ENCODE peak calls at places on chromosome 6, in five cellular contexts. One of them, this sample, is unnamed.

GRCh38 chr6:11263185-11263817 is 30.8 kb upstream of the NEDD9 start:
- DNase-seq in CD4-positive, alpha-beta memory T cell: no peak
- DNase-seq in PC-3: peak; percentile 20
- DNase-seq in IMR-90: peak; percentile 84
- DNase-seq in CD8-positive, alpha-beta T cell: no peak
- DNase-seq in this sample: peak; percentile 67

GRCh38 chr6:150207931-150208570 is 65.2 kb downstream of the PPP1R14C start:
- DNase-seq in CD4-positive, alpha-beta memory T cell: no peak
- DNase-seq in PC-3: no peak
- DNase-seq in IMR-90: peak; percentile 11
- DNase-seq in CD8-positive, alpha-beta T cell: no peak
- DNase-seq in this sample: no peak

GRCh38 chr6:160079686-160080043 is 42.0 kb upstream of the SLC22A1 start:
- DNase-seq in CD4-positive, alpha-beta memory T cell: no peak
- DNase-seq in PC-3: no peak
- DNase-seq in IMR-90: no peak
- DNase-seq in CD8-positive, alpha-beta T cell: no peak
- DNase-seq in this sample: no peak

GRCh38 chr6:87918461-87918941 is 129.1 kb upstream of the SPACA1 start:
- DNase-seq in CD4-positive, alpha-beta memory T cell: no peak
- DNase-seq in PC-3: no peak
- DNase-seq in IMR-90: no peak
- DNase-seq in CD8-positive, alpha-beta T cell: no peak
- DNase-seq in this sample: no peak

GRCh38 chr6:150937126-150937906 is 71.8 kb downstream of the MTHFD1L start:
- DNase-seq in CD4-positive, alpha-beta memory T cell: no peak
- DNase-seq in PC-3: no peak
- DNase-seq in IMR-90: no peak
- DNase-seq in CD8-positive, alpha-beta T cell: no peak
- DNase-seq in this sample: no peak

GRCh38 chr6:166623318-166623717 is 3.7 kb downstream of the RPS6KA2 start:
- DNase-seq in CD4-positive, alpha-beta memory T cell: no peak
- DNase-seq in PC-3: peak; percentile 49
- DNase-seq in IMR-90: no peak
- DNase-seq in CD8-positive, alpha-beta T cell: no peak
- DNase-seq in this sample: no peak

GRCh38 chr6:110255356-110255755 is 75.1 kb downstream of the CDC40 start:
- DNase-seq in CD4-positive, alpha-beta memory T cell: no peak
- DNase-seq in PC-3: peak; percentile 26
- DNase-seq in IMR-90: peak; percentile 37
- DNase-seq in CD8-positive, alpha-beta T cell: no peak
- DNase-seq in this sample: peak; percentile 18

GRCh38 chr6:137692806-137693205 is 174.3 kb upstream of the TNFAIP3 start:
- DNase-seq in CD4-positive, alpha-beta memory T cell: no peak
- DNase-seq in PC-3: peak; percentile 21
- DNase-seq in IMR-90: peak; percentile 56
- DNase-seq in CD8-positive, alpha-beta T cell: no peak
- DNase-seq in this sample: no peak

GRCh38 chr6:166904101-166904746 is 52.1 kb downstream of the RNASET2 start:
- DNase-seq in CD4-positive, alpha-beta memory T cell: no peak
- DNase-seq in PC-3: peak; percentile 15
- DNase-seq in IMR-90: peak; percentile 12
- DNase-seq in CD8-positive, alpha-beta T cell: no peak
- DNase-seq in this sample: no peak

GRCh38 chr6:3137057-3137777 is 18.7 kb downstream of the BPHL start:
- DNase-seq in CD4-positive, alpha-beta memory T cell: no peak
- DNase-seq in PC-3: no peak
- DNase-seq in IMR-90: peak; percentile 56
- DNase-seq in CD8-positive, alpha-beta T cell: no peak
- DNase-seq in this sample: no peak

GRCh38 chr6:116616757-116617093 is 446 bp downstream of the RSPH4A start:
- DNase-seq in CD4-positive, alpha-beta memory T cell: no peak
- DNase-seq in PC-3: no peak
- DNase-seq in IMR-90: no peak
- DNase-seq in CD8-positive, alpha-beta T cell: peak; percentile 7
- DNase-seq in this sample: peak; percentile 33

GRCh38 chr6:163459536-163459935 is 45.0 kb downstream of the QKI start:
- DNase-seq in CD4-positive, alpha-beta memory T cell: no peak
- DNase-seq in PC-3: no peak
- DNase-seq in IMR-90: peak; percentile 59
- DNase-seq in CD8-positive, alpha-beta T cell: no peak
- DNase-seq in this sample: no peak

GRCh38 chr6:88295663-88296062 is 129.5 kb upstream of the CNR1 start:
- DNase-seq in CD4-positive, alpha-beta memory T cell: no peak
- DNase-seq in PC-3: no peak
- DNase-seq in IMR-90: no peak
- DNase-seq in CD8-positive, alpha-beta T cell: no peak
- DNase-seq in this sample: no peak

GRCh38 chr6:7138921-7139358 is 31.2 kb downstream of the RREB1 start:
- DNase-seq in CD4-positive, alpha-beta memory T cell: peak; percentile 60
- DNase-seq in PC-3: peak; percentile 83
- DNase-seq in IMR-90: no peak
- DNase-seq in CD8-positive, alpha-beta T cell: peak; percentile 41
- DNase-seq in this sample: no peak

GRCh38 chr6:157724138-157724537 is 98.9 kb upstream of the SNX9 start:
- DNase-seq in CD4-positive, alpha-beta memory T cell: no peak
- DNase-seq in PC-3: no peak
- DNase-seq in IMR-90: no peak
- DNase-seq in CD8-positive, alpha-beta T cell: no peak
- DNase-seq in this sample: no peak

GRCh38 chr6:3748208-3748701 is 3.3 kb downstream of the PXDC1 start:
- DNase-seq in CD4-positive, alpha-beta memory T cell: no peak
- DNase-seq in PC-3: peak; percentile 90
- DNase-seq in IMR-90: peak; percentile 86
- DNase-seq in CD8-positive, alpha-beta T cell: no peak
- DNase-seq in this sample: peak; percentile 50

GRCh38 chr6:38185244-38185643 is 365.7 kb downstream of the ZFAND3 start:
- DNase-seq in CD4-positive, alpha-beta memory T cell: no peak
- DNase-seq in PC-3: no peak
- DNase-seq in IMR-90: no peak
- DNase-seq in CD8-positive, alpha-beta T cell: no peak
- DNase-seq in this sample: no peak

GRCh38 chr6:144582939-144583613 is 297.9 kb downstream of the UTRN start:
- DNase-seq in CD4-positive, alpha-beta memory T cell: peak; percentile 75
- DNase-seq in PC-3: no peak
- DNase-seq in IMR-90: peak; percentile 30
- DNase-seq in CD8-positive, alpha-beta T cell: peak; percentile 23
- DNase-seq in this sample: peak; percentile 41

GRCh38 chr6:141548969-141549368 is 583.8 kb upstream of the GJE1 start:
- DNase-seq in CD4-positive, alpha-beta memory T cell: no peak
- DNase-seq in PC-3: peak; percentile 78
- DNase-seq in IMR-90: no peak
- DNase-seq in CD8-positive, alpha-beta T cell: no peak
- DNase-seq in this sample: no peak

GRCh38 chr6:25089442-25089841 is 153.7 kb upstream of the RIPOR2 start:
- DNase-seq in CD4-positive, alpha-beta memory T cell: no peak
- DNase-seq in PC-3: no peak
- DNase-seq in IMR-90: peak; percentile 11
- DNase-seq in CD8-positive, alpha-beta T cell: no peak
- DNase-seq in this sample: no peak

GRCh38 chr6:157464653-157465535 is 83.9 kb downstream of the ZDHHC14 start:
- DNase-seq in CD4-positive, alpha-beta memory T cell: no peak
- DNase-seq in PC-3: no peak
- DNase-seq in IMR-90: no peak
- DNase-seq in CD8-positive, alpha-beta T cell: no peak
- DNase-seq in this sample: no peak

GRCh38 chr6:39086294-39086693 is 28.7 kb downstream of the SAYSD1 start:
- DNase-seq in CD4-positive, alpha-beta memory T cell: no peak
- DNase-seq in PC-3: no peak
- DNase-seq in IMR-90: no peak
- DNase-seq in CD8-positive, alpha-beta T cell: no peak
- DNase-seq in this sample: no peak

GRCh38 chr6:137873273-137873762 is 6.3 kb downstream of the TNFAIP3 start:
- DNase-seq in CD4-positive, alpha-beta memory T cell: peak; percentile 72
- DNase-seq in PC-3: peak; percentile 48
- DNase-seq in IMR-90: peak; percentile 92
- DNase-seq in CD8-positive, alpha-beta T cell: peak; percentile 41
- DNase-seq in this sample: peak; percentile 81

GRCh38 chr6:43096451-43097097 is 20.5 kb downstream of the PTK7 start:
- DNase-seq in CD4-positive, alpha-beta memory T cell: no peak
- DNase-seq in PC-3: peak; percentile 94
- DNase-seq in IMR-90: peak; percentile 81
- DNase-seq in CD8-positive, alpha-beta T cell: no peak
- DNase-seq in this sample: peak; percentile 49

GRCh38 chr6:27791182-27791939 is 120.8 kb downstream of the OR2B2 start:
- DNase-seq in CD4-positive, alpha-beta memory T cell: no peak
- DNase-seq in PC-3: peak; percentile 92
- DNase-seq in IMR-90: peak; percentile 87
- DNase-seq in CD8-positive, alpha-beta T cell: no peak
- DNase-seq in this sample: peak; percentile 78

GRCh38 chr6:75098709-75099108 is 107.1 kb downstream of the COL12A1 start:
- DNase-seq in CD4-positive, alpha-beta memory T cell: no peak
- DNase-seq in PC-3: peak; percentile 81
- DNase-seq in IMR-90: peak; percentile 98
- DNase-seq in CD8-positive, alpha-beta T cell: no peak
- DNase-seq in this sample: peak; percentile 85

GRCh38 chr6:115000736-115001135 is 657.9 kb upstream of the HS3ST5 start:
- DNase-seq in CD4-positive, alpha-beta memory T cell: no peak
- DNase-seq in PC-3: peak; percentile 38
- DNase-seq in IMR-90: no peak
- DNase-seq in CD8-positive, alpha-beta T cell: no peak
- DNase-seq in this sample: no peak

GRCh38 chr6:98832282-98833100 is 1.9 kb upstream of the POU3F2 start:
- DNase-seq in CD4-positive, alpha-beta memory T cell: no peak
- DNase-seq in PC-3: peak; percentile 32
- DNase-seq in IMR-90: peak; percentile 74
- DNase-seq in CD8-positive, alpha-beta T cell: no peak
- DNase-seq in this sample: peak; percentile 40

GRCh38 chr6:89657445-89658158 is 19.1 kb upstream of the LYRM2 start:
- DNase-seq in CD4-positive, alpha-beta memory T cell: no peak
- DNase-seq in PC-3: no peak
- DNase-seq in IMR-90: no peak
- DNase-seq in CD8-positive, alpha-beta T cell: no peak
- DNase-seq in this sample: no peak

GRCh38 chr6:111888928-111889696 is 15.9 kb upstream of the FYN start:
- DNase-seq in CD4-positive, alpha-beta memory T cell: no peak
- DNase-seq in PC-3: no peak
- DNase-seq in IMR-90: peak; percentile 30
- DNase-seq in CD8-positive, alpha-beta T cell: no peak
- DNase-seq in this sample: peak; percentile 39

GRCh38 chr6:170226647-170227046 is 64.2 kb downstream of the DLL1 start:
- DNase-seq in CD4-positive, alpha-beta memory T cell: no peak
- DNase-seq in PC-3: no peak
- DNase-seq in IMR-90: no peak
- DNase-seq in CD8-positive, alpha-beta T cell: no peak
- DNase-seq in this sample: no peak

GRCh38 chr6:169848946-169849345 is 97.5 kb downstream of the ERMARD start:
- DNase-seq in CD4-positive, alpha-beta memory T cell: no peak
- DNase-seq in PC-3: no peak
- DNase-seq in IMR-90: no peak
- DNase-seq in CD8-positive, alpha-beta T cell: peak; percentile 3
- DNase-seq in this sample: no peak

GRCh38 chr6:9699890-9700289 is 715.0 kb downstream of the TFAP2A start:
- DNase-seq in CD4-positive, alpha-beta memory T cell: no peak
- DNase-seq in PC-3: no peak
- DNase-seq in IMR-90: no peak
- DNase-seq in CD8-positive, alpha-beta T cell: no peak
- DNase-seq in this sample: no peak

GRCh38 chr6:169190144-169190584 is 63.5 kb downstream of the THBS2 start:
- DNase-seq in CD4-positive, alpha-beta memory T cell: no peak
- DNase-seq in PC-3: no peak
- DNase-seq in IMR-90: peak; percentile 89
- DNase-seq in CD8-positive, alpha-beta T cell: no peak
- DNase-seq in this sample: peak; percentile 87

GRCh38 chr6:37516920-37517405 is 17.3 kb upstream of the CCDC167 start:
- DNase-seq in CD4-positive, alpha-beta memory T cell: no peak
- DNase-seq in PC-3: no peak
- DNase-seq in IMR-90: no peak
- DNase-seq in CD8-positive, alpha-beta T cell: no peak
- DNase-seq in this sample: no peak

GRCh38 chr6:123203928-123204327 is 207.9 kb downstream of the CLVS2 start:
- DNase-seq in CD4-positive, alpha-beta memory T cell: no peak
- DNase-seq in PC-3: no peak
- DNase-seq in IMR-90: no peak
- DNase-seq in CD8-positive, alpha-beta T cell: no peak
- DNase-seq in this sample: no peak
- H3K9me3 ChIP-seq in CD4-positive, alpha-beta memory T cell: no peaks in the 10 kb centered on the region
- H3K9me3 ChIP-seq in PC-3: no peaks in the 10 kb centered on the region
- H3K9me3 ChIP-seq in IMR-90: peaks cover 5% of the 10 kb centered on the region
- H3K9me3 ChIP-seq in CD8-positive, alpha-beta T cell: no peaks in the 10 kb centered on the region
- H3K9me3 ChIP-seq in this sample: no peaks in the 10 kb centered on the region

GRCh38 chr6:148440877-148441453 is 98.3 kb downstream of the SASH1 start:
- DNase-seq in CD4-positive, alpha-beta memory T cell: no peak
- DNase-seq in PC-3: peak; percentile 93
- DNase-seq in IMR-90: peak; percentile 85
- DNase-seq in CD8-positive, alpha-beta T cell: no peak
- DNase-seq in this sample: peak; percentile 64
- H3K27ac ChIP-seq in CD4-positive, alpha-beta memory T cell: no peak overlapping the region
- H3K27ac ChIP-seq in PC-3: peak overlapping the region; percentile 99
- H3K27ac ChIP-seq in IMR-90: peak overlapping the region; percentile 83
- H3K27ac ChIP-seq in CD8-positive, alpha-beta T cell: no peak overlapping the region
- H3K27ac ChIP-seq in this sample: no peak overlapping the region

GRCh38 chr6:70672549-70672948 is 4.9 kb downstream of the SMAP1 start:
- DNase-seq in CD4-positive, alpha-beta memory T cell: no peak
- DNase-seq in PC-3: no peak
- DNase-seq in IMR-90: no peak
- DNase-seq in CD8-positive, alpha-beta T cell: no peak
- DNase-seq in this sample: no peak
- H3K4me3 ChIP-seq in CD4-positive, alpha-beta memory T cell: no peak overlapping the region
- H3K4me3 ChIP-seq in PC-3: no peak overlapping the region
- H3K4me3 ChIP-seq in IMR-90: no peak overlapping the region
- H3K4me3 ChIP-seq in CD8-positive, alpha-beta T cell: no peak overlapping the region
- H3K4me3 ChIP-seq in this sample: no peak overlapping the region

GRCh38 chr6:36083446-36083845 is 46.9 kb upstream of the MAPK13 start:
- DNase-seq in CD4-positive, alpha-beta memory T cell: no peak
- DNase-seq in PC-3: no peak
- DNase-seq in IMR-90: no peak
- DNase-seq in CD8-positive, alpha-beta T cell: no peak
- DNase-seq in this sample: no peak
- H3K9me3 ChIP-seq in CD4-positive, alpha-beta memory T cell: no peaks in the 10 kb centered on the region
- H3K9me3 ChIP-seq in PC-3: no peaks in the 10 kb centered on the region
- H3K9me3 ChIP-seq in IMR-90: peaks cover 1% of the 10 kb centered on the region
- H3K9me3 ChIP-seq in CD8-positive, alpha-beta T cell: no peaks in the 10 kb centered on the region
- H3K9me3 ChIP-seq in this sample: no peaks in the 10 kb centered on the region

DNA sequence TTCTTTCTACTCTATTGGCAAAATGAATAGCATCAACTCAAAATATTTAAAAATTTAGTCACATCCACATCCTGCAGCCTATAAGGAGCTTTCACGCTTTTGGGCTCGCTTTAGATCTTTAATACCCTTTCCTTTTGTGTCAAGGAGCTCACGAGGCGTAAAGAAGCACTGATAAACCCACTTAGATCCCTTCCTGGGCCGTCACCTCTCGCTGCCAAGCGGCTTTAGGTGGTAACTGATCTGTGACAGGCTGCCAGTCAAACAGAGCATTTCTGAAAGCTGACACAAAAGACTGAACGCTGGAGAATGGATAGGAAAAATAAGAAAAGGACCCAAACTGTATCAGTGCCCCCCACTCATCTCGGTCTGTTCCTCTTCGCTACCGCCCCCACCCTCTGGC is 385.7 kb upstream of the MMS22L start:
- DNase-seq in CD4-positive, alpha-beta memory T cell: no peak
- DNase-seq in PC-3: no peak
- DNase-seq in IMR-90: no peak
- DNase-seq in CD8-positive, alpha-beta T cell: no peak
- DNase-seq in this sample: no peak
- H3K27ac ChIP-seq in CD4-positive, alpha-beta memory T cell: no peak overlapping the region
- H3K27ac ChIP-seq in PC-3: no peak overlapping the region
- H3K27ac ChIP-seq in IMR-90: no peak overlapping the region
- H3K27ac ChIP-seq in CD8-positive, alpha-beta T cell: no peak overlapping the region
- H3K27ac ChIP-seq in this sample: no peak overlapping the region

GRCh38 chr6:100455230-100456124 is 9.2 kb downstream of the SIM1 start:
- DNase-seq in CD4-positive, alpha-beta memory T cell: no peak
- DNase-seq in PC-3: no peak
- DNase-seq in IMR-90: no peak
- DNase-seq in CD8-positive, alpha-beta T cell: no peak
- DNase-seq in this sample: no peak
- H3K4me3 ChIP-seq in CD4-positive, alpha-beta memory T cell: no peak overlapping the region
- H3K4me3 ChIP-seq in PC-3: no peak overlapping the region
- H3K4me3 ChIP-seq in IMR-90: no peak overlapping the region
- H3K4me3 ChIP-seq in CD8-positive, alpha-beta T cell: no peak overlapping the region
- H3K4me3 ChIP-seq in this sample: no peak overlapping the region

This sample was measured in ovary.